ENCODE peak calls at places on chromosome 18, in six cellular contexts. V, J, P, W, A and Y are unnamed samples.

GRCh38 chr18:11955299-11956029 is 25.8 kb upstream of the IMPA2 start:
- DNase-seq in P (no peak), J (no peak), V (no peak), W (no peak), A (peak), Y (no peak)

GRCh38 chr18:34870916-34871315 is 160.8 kb downstream of the DTNA start:
- DNase-seq in P (no peak), J (no peak), A (no peak), V (no peak), W (no peak), Y (no peak)

GRCh38 chr18:67363694-67364093 is 152.8 kb downstream of the DSEL start:
- DNase-seq in J (no peak), A (no peak), P (no peak), V (no peak), W (no peak), Y (no peak)

GRCh38 chr18:74139414-74139813 is 8.2 kb downstream of the FBXO15 start:
- DNase-seq in W (no peak), P (no peak), V (no peak), A (no peak), J (no peak), Y (no peak)

GRCh38 chr18:44771957-44772917 is 91.5 kb downstream of the SETBP1 start:
- DNase-seq in V (no peak), P (no peak), A (peak), W (no peak), J (no peak), Y (no peak)

GRCh38 chr18:22182884-22183610 is 13.7 kb downstream of the GATA6 start:
- DNase-seq in J (no peak), P (no peak), W (no peak), A (no peak), V (no peak), Y (no peak)

GRCh38 chr18:135045-135444 is 23.3 kb upstream of the USP14 start:
- DNase-seq in J (no peak), V (no peak), A (no peak), W (no peak), P (no peak), Y (no peak)

GRCh38 chr18:33901894-33902512 is 322.7 kb downstream of the NOL4 start:
- DNase-seq in P (no peak), V (no peak), W (no peak), J (no peak), A (no peak), Y (no peak)

GRCh38 chr18:74519320-74520095 is 14.8 kb upstream of the CNDP1 start:
- DNase-seq in V (no peak), J (no peak), W (no peak), P (no peak), A (no peak), Y (no peak)

DNA sequence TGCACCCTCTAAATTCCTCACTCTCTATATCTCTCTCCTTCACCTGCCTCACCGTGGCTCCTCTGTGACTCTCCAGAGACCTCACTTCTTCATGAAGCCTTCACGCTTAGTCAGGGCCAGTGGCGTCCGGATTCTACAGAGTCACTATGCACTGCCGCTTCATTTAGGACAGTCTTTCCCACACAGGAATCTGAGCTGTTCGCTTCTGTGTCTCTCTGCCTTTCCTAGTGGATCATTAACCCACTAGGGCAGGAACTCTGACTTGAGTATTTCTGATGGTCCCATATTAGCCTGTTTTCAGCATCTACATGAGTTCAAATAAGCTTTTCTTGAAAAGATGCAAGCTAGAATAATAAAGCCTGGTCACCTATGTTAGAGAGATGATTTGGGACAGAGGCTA is 180.2 kb upstream of the DOK6 start:
- DNase-seq in J (no peak), V (no peak), A (peak), P (no peak), W (no peak), Y (no peak)
- TF ChIP-seq JUND in J (no peak), V (no peak), A (no peak), P (no peak), W (no peak), Y (no peak)

GRCh38 chr18:13137939-13138821 is 80.4 kb upstream of the LDLRAD4 start:
- DNase-seq in W (no peak), A (peak), P (peak), J (no peak), V (no peak), Y (no peak)
- TF ChIP-seq JUND in W (no peak), A (peak), P (no peak), J (no peak), V (no peak), Y (no peak)

GRCh38 chr18:48027401-48027931 is 97.0 kb upstream of the SMAD2 start:
- DNase-seq in P (no peak), V (no peak), A (no peak), J (no peak), W (no peak), Y (no peak)
- TF ChIP-seq JUND in P (no peak), V (no peak), A (no peak), J (no peak), W (no peak), Y (no peak)

DNA sequence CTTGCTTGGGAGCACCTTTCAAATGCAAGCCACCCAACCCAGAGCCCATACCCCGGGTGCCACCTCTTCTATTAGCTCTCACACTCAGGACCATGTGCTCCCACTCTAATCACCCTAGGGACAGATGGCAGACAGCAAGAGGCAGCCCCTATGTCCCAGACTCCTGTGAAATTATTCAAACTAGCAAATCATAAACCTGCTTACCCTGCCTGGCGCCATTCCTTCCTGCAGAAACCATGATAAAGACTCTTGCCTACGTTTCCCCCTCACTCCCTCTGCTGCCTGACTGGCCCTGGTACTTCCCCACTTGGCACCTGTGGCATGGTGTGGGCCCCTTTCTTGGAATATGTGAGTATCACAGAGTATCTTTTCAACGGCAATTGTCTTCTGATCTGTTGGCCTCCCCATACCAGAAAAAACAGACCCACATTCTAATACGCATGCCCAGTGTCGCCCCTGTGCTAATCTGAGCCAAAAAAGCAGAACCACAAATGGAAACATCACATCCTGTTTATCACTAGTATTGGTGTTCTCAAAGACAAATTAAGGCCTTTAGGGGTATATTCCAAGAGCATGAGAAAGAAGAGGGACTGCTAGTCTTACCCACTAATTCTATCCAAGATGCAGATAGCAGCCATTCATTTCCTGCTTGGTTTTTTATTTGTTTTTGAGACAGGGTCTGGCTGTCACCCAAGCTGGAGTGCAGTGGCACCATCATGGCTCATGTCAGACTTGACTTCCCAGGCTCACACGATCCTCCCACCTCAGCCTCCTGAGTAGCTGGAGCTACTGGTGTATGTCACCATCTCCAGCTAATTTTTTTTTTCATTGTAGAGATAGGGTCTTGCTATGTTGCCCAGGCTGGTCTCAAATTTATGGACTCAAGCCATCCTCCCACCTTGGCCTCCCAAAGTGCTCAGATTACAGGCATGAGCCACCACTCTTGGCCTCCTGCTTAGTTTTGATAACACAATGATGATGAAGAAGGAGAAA is 44.1 kb upstream of the TTC39C start:
- DNase-seq in V (no peak), J (no peak), P (peak), A (no peak), W (no peak), Y (no peak)
- TF ChIP-seq JUND in V (no peak), J (no peak), P (no peak), A (no peak), W (no peak), Y (no peak)

DNA sequence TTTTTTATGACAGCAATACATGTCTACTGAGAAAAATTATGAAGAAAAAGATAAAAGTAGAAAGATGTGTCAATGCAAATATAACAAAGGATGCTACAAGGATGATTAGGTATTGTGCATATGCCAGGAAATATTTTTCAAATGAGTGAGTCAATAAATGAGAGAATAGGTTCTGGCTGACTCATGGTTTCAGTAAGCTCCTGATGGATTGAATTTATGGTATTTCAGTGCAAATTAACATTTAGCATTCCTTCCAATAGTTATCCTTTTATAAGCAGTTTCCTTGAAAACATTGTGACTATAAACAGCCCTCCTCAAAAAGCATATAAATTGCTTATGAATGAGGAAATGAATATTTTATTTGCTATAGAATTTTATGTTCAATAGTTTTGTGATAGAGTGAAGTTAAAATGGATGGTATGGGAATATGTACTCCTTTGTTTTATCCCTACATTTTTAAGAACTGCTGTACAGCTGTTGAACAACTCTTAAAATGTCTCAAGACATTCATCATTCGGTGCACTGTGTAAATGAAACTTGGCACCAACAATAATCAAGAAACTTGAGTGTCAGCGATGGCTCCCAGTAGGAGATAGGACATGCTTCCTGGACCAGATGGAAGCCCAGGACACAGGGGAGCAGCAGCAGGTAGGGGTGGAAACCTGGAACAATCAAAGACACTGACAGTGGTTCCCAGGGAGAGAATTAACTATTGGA is 144.7 kb downstream of the PMAIP1 start:
- DNase-seq in V (no peak), J (no peak), W (no peak), P (no peak), A (no peak), Y (no peak)
- TF ChIP-seq JUND in V (peak), J (no peak), W (peak), P (no peak), A (no peak), Y (no peak)

DNA sequence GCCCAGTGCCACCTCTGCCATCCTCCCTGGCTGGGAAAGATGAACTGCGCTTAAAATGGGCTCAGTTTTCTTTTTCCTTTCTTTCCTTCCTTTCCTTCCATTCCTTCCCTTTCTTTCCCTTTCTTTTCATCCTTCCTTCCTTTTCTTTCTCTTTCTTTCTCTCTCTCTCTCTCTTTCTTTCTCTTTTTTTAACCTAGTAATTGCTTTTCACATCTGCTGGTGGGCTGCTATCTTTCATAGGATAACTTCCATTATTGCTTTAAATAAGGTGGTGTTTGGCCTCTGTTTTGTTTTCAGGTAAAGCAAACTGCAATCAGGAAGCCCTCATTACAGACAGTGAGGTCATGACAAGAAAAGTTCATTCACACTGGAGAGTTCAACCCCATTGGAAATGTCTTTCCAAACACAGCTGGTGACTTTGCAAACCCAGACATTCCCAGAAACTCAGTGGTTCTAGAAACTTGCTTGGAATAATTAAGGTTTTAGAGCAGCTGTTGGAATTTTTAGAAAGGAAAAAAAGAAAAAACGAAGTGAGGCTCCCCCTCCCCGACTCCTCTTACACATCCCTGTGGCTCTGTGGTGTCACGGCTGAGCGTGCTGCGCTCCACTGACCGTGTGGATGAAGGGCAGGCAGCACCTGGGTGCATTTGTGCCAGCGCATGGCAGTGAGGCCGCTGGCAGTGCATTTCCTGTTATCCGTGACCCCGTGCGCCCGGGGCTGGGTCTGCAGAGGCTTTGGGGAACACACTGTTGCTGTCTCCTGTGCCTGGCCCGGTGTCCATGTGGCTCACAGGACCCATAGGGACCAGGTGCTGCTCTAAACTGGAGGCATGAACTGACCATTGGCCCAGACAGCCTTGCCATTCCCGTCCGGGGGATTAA is 76.9 kb downstream of the MBP start:
- DNase-seq in V (no peak), W (no peak), P (no peak), J (no peak), A (no peak), Y (no peak)
- TF ChIP-seq JUND in V (no peak), W (no peak), P (no peak), J (no peak), A (no peak), Y (no peak)